ENCODE peak calls at places on chromosomes 16 and 17, in four cellular contexts. One of them, this sample, is unnamed.
A peak's percentile ranks its signal among the peaks of the same experiment; 100 is the strongest.

GRCh38 chr17:79546386-79546785 is 64.5 kb downstream of the RBFOX3 start:
- DNase-seq in H1: no peak
- DNase-seq in K562: no peak
- DNase-seq in mammary epithelial cell: no peak
- DNase-seq in this sample: no peak

GRCh38 chr17:68103148-68103547 is 67.6 kb downstream of the KPNA2 start:
- DNase-seq in H1: no peak
- DNase-seq in K562: no peak
- DNase-seq in mammary epithelial cell: peak; percentile 4
- DNase-seq in this sample: no peak

GRCh38 chr16:1941924-1942809 is 832 bp downstream of the MSRB1 start:
- DNase-seq in K562: peak; percentile 74
- DNase-seq in H1: no peak
- DNase-seq in mammary epithelial cell: peak; percentile 51
- DNase-seq in this sample: no peak

GRCh38 chr16:23466162-23466885 is 13.3 kb upstream of the COG7 start:
- DNase-seq in H1: no peak
- DNase-seq in K562: no peak
- DNase-seq in mammary epithelial cell: peak; percentile 95
- DNase-seq in this sample: no peak

GRCh38 chr17:15323147-15323546 is 18.2 kb downstream of the TEKT3 start:
- DNase-seq in K562: no peak
- DNase-seq in mammary epithelial cell: no peak
- DNase-seq in H1: no peak
- DNase-seq in this sample: no peak

GRCh38 chr16:74111583-74111982 is 185.0 kb upstream of the PSMD7 start:
- DNase-seq in K562: no peak
- DNase-seq in H1: no peak
- DNase-seq in mammary epithelial cell: no peak
- DNase-seq in this sample: no peak

GRCh38 chr16:69093974-69094373 is 11.5 kb upstream of the HAS3 start:
- DNase-seq in K562: no peak
- DNase-seq in H1: no peak
- DNase-seq in mammary epithelial cell: no peak
- DNase-seq in this sample: no peak

GRCh38 chr17:38333635-38334295 is 10.0 kb downstream of the GPR179 start:
- DNase-seq in H1: peak; percentile 100
- DNase-seq in K562: peak; percentile 78
- DNase-seq in mammary epithelial cell: no peak
- DNase-seq in this sample: peak; percentile 83

GRCh38 chr17:62649570-62649969 is 22.1 kb downstream of the MRC2 start:
- DNase-seq in K562: no peak
- DNase-seq in mammary epithelial cell: no peak
- DNase-seq in H1: no peak
- DNase-seq in this sample: no peak

GRCh38 chr16:66481081-66481942 is 54.2 kb downstream of the BEAN1 start:
- DNase-seq in K562: no peak
- DNase-seq in H1: no peak
- DNase-seq in mammary epithelial cell: no peak
- DNase-seq in this sample: no peak
- TF ChIP-seq CTCF in K562: no peak
- TF ChIP-seq CTCF in H1: no peak
- TF ChIP-seq CTCF in mammary epithelial cell: no peak
- TF ChIP-seq CTCF in this sample: no peak

DNA sequence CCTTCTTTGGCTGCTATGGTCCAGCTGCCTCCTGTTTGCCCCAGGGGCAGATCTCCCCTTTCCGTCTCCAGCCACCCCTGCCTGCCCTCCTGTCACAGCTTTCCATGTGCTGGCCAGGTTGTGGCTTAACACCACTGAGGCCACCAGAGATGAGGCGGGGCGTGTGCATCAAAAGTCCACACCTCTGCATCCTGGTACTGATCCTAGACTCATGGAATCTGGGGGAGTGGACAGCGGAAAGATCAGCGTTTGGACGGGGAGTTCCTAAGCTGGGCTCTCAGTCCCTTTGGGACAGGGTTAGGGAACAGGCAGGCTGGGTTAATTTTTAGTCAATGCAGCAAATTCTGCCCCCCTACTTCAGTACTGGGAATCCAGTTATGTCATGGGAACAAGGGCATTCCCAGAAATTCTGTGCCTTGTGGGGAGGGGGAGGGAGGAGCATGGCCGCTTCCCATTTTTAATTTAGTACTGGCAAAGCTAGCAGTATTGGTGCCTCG is 3.9 kb downstream of the IGFBP4 start:
- DNase-seq in mammary epithelial cell: no peak
- DNase-seq in H1: no peak
- DNase-seq in K562: no peak
- DNase-seq in this sample: no peak
- H3K9ac ChIP-seq in mammary epithelial cell: no peak overlapping the region
- H3K9ac ChIP-seq in H1: no peak overlapping the region
- H3K9ac ChIP-seq in K562: no peak overlapping the region
- H3K9ac ChIP-seq in this sample: no peak overlapping the region

GRCh38 chr17:42163696-42164407 is 9.1 kb upstream of the RAB5C start:
- DNase-seq in K562: no peak
- DNase-seq in mammary epithelial cell: no peak
- DNase-seq in H1: no peak
- DNase-seq in this sample: no peak
- TF ChIP-seq CTCF in K562: no peak
- TF ChIP-seq CTCF in mammary epithelial cell: no peak
- TF ChIP-seq CTCF in H1: no peak
- TF ChIP-seq CTCF in this sample: no peak

DNA sequence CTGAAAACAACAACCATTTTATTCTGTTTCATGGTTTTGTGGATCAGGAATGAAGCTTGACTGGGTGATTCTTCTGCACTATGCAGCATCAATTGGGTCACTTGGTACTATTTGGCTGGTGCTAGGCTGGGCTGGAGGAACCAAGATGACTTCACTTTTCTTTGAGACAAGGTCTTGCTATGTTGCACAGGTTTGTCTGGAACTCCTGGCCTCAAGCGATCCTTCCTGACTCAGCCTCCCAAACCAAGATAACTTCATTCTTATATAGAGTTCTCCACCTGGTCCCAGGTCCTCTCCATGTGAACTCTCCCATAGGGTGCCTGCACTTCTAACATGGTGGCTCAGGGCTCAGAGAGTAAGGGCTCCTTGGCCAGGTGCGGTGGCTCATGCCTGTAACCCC is 1.9 kb upstream of the PIPOX start:
- DNase-seq in K562: no peak
- DNase-seq in mammary epithelial cell: no peak
- DNase-seq in H1: no peak
- DNase-seq in this sample: no peak
- H3K9ac ChIP-seq in K562: no peak overlapping the region
- H3K9ac ChIP-seq in mammary epithelial cell: no peak overlapping the region
- H3K9ac ChIP-seq in H1: no peak overlapping the region
- H3K9ac ChIP-seq in this sample: no peak overlapping the region

GRCh38 chr17:28896884-28897768 is at the start of gene FLOT2:
- DNase-seq in mammary epithelial cell: peak; percentile 93
- DNase-seq in K562: peak; percentile 84
- DNase-seq in H1: peak; percentile 83
- DNase-seq in this sample: peak; percentile 90
- TF ChIP-seq CTCF in mammary epithelial cell: no peak
- TF ChIP-seq CTCF in K562: no peak
- TF ChIP-seq CTCF in H1: no peak
- TF ChIP-seq CTCF in this sample: peak; percentile 42

GRCh38 chr17:40178021-40178601 is 841 bp downstream of the RAPGEFL1 start:
- DNase-seq in mammary epithelial cell: no peak
- DNase-seq in K562: no peak
- DNase-seq in H1: peak; percentile 82
- DNase-seq in this sample: peak; percentile 60
- H3K9ac ChIP-seq in mammary epithelial cell: no peak overlapping the region
- H3K9ac ChIP-seq in K562: no peak overlapping the region
- H3K9ac ChIP-seq in H1: no peak overlapping the region
- H3K9ac ChIP-seq in this sample: no peak overlapping the region